ENCODE peak calls at places on chromosomes 7 and 10, in nine cellular contexts. T is left lung; V is natural killer cell; E is SK-N-SH treated with all-trans-retinoic acid at 6 μM for 48 hours; Q is activated CD8-positive, alpha-beta T cell treated with anti-CD3 and anti-CD28 coated beads, Interleukin-2, amount 10 ng/mL, durations not matched to agents 7 days and 5 days; F is CD4-positive, alpha-beta T cell; A is activated CD4-positive, alpha-beta T cell treated with anti-CD3 and anti-CD28 coated beads for 36 hours; Z is HCT116; K is upper lobe of left lung. W is an unnamed sample.

GRCh38 chr7:114921636-114922150 is at the start of gene MDFIC:
- ATAC-seq in E (peak), F (no peak), K (no peak), Q (no peak), T (no peak), V (no peak), A (no peak), Z (no peak), W (no peak)

GRCh38 chr10:21021843-21022594 is 124.9 kb upstream of the NEBL start:
- ATAC-seq in F (no peak), Z (peak), Q (no peak), A (no peak), T (no peak), K (no peak), E (no peak), V (no peak), W (no peak)

GRCh38 chr10:97096327-97097153 is 89.2 kb downstream of the SLIT1 start:
- ATAC-seq in V (peak), E (no peak), F (no peak), K (no peak), Q (peak), T (no peak), A (peak), Z (no peak), W (no peak)

GRCh38 chr7:88217675-88218427 is 2.0 kb downstream of the SRI start:
- ATAC-seq in V (peak), T (no peak), F (no peak), K (no peak), Z (no peak), E (no peak), Q (no peak), A (no peak), W (no peak)

GRCh38 chr7:141685285-141686035 is 16.5 kb downstream of the DENND11 start:
- ATAC-seq in K (peak), F (no peak), E (no peak), A (no peak), V (no peak), T (peak), Q (no peak), Z (no peak), W (no peak)

GRCh38 chr7:35555934-35556333 is 139.0 kb downstream of the HERPUD2 start:
- ATAC-seq in E (no peak), Q (no peak), A (peak), F (no peak), V (peak), Z (no peak), K (no peak), T (no peak), W (peak)

GRCh38 chr10:101120884-101121660 is 10.0 kb upstream of the TLX1 start:
- ATAC-seq in V (peak), K (no peak), A (peak), F (peak), T (peak), Q (peak), Z (no peak), E (no peak), W (peak)

GRCh38 chr10:112195224-112195623 is 11.7 kb upstream of the GPAM start:
- ATAC-seq in K (no peak), T (no peak), E (no peak), F (no peak), Z (no peak), V (no peak), Q (no peak), A (no peak), W (no peak)

GRCh38 chr10:5589963-5590511 is 65.3 kb downstream of the CALML3 start:
- ATAC-seq in A (no peak), T (no peak), Z (no peak), V (no peak), F (peak), K (no peak), E (peak), Q (no peak), W (no peak)

GRCh38 chr7:142828101-142828500 is 26.8 kb upstream of the EPHB6 start:
- ATAC-seq in E (no peak), F (no peak), Q (no peak), K (no peak), A (peak), V (no peak), Z (no peak), T (no peak), W (no peak)

GRCh38 chr7:39535064-39535463 is 31.1 kb upstream of the YAE1 start:
- ATAC-seq in E (no peak), K (no peak), T (no peak), V (no peak), Z (no peak), F (no peak), A (no peak), Q (no peak), W (no peak)

W was measured in esophagus mucosa.